ENCODE peak calls at places on chromosomes 12 and 14, in ten cellular contexts. T is NCI-H1048, P is cardiac muscle cell, J is PC-3, E is Peyer's patch, O is colonic mucosa, A is ELR, I is EL, B is SK-N-DZ, Q is Caco-2. S is an unnamed sample.

GRCh38 chr12:44223736-44224135 is 387.9 kb downstream of the TMEM117 start:
- DNase-seq in B (no peak), E (no peak), O (no peak), I (no peak), J (no peak), P (no peak), T (no peak), Q (no peak), A (no peak), S (no peak)

GRCh38 chr14:104318558-104319488 is 180.4 kb downstream of the KIF26A start:
- DNase-seq in B (no peak), A (no peak), Q (no peak), T (no peak), J (no peak), P (no peak), O (peak), E (peak), I (no peak), S (no peak)

GRCh38 chr14:67514650-67515385 is 18.3 kb upstream of the PLEKHH1 start:
- DNase-seq in B (no peak), I (peak), O (peak), T (no peak), A (peak), P (no peak), E (peak), J (peak), Q (peak), S (no peak)

GRCh38 chr14:40362856-40363255 is 930.6 kb upstream of the FBXO33 start:
- DNase-seq in T (no peak), J (no peak), B (no peak), P (no peak), Q (no peak), A (no peak), I (no peak), O (no peak), E (no peak), S (no peak)

GRCh38 chr14:38208825-38209562 is 1.3 kb downstream of the SSTR1 start:
- DNase-seq in E (peak), O (peak), T (no peak), J (no peak), I (peak), Q (peak), P (peak), A (peak), B (no peak), S (peak)

GRCh38 chr14:60025586-60025985 is 66.1 kb upstream of the PCNX4 start:
- DNase-seq in E (no peak), P (no peak), T (no peak), I (no peak), Q (no peak), A (no peak), B (no peak), J (no peak), O (no peak), S (no peak)

GRCh38 chr12:18681818-18682217 is 56.0 kb downstream of the PLCZ1 start:
- DNase-seq in I (no peak), E (no peak), J (no peak), O (no peak), Q (no peak), B (no peak), T (no peak), A (no peak), P (no peak), S (no peak)

GRCh38 chr12:42094277-42094676 is 50.4 kb downstream of the GXYLT1 start:
- DNase-seq in E (no peak), A (peak), B (no peak), P (no peak), J (peak), Q (no peak), T (no peak), I (peak), O (no peak), S (no peak)

GRCh38 chr14:96086574-96087077 is 47.5 kb downstream of the C14orf132 start:
- DNase-seq in I (peak), B (no peak), J (peak), O (no peak), P (no peak), A (peak), E (no peak), Q (no peak), T (no peak), S (peak)

GRCh38 chr14:51386983-51387730 is 147.1 kb downstream of the TMX1 start:
- DNase-seq in B (no peak), O (no peak), T (no peak), E (no peak), P (no peak), A (peak), I (peak), J (no peak), Q (no peak), S (no peak)

GRCh38 chr12:80716711-80717469 is at the start of gene MYF5:
- DNase-seq in O (no peak), P (no peak), B (no peak), A (no peak), Q (no peak), I (no peak), J (no peak), T (no peak), E (no peak), S (no peak)

GRCh38 chr14:64053694-64054669 is 201.2 kb downstream of the SYNE2 start:
- DNase-seq in B (no peak), O (no peak), A (peak), E (no peak), I (peak), Q (no peak), P (no peak), T (no peak), J (peak), S (no peak)

GRCh38 chr12:13976028-13976584 is 5.3 kb downstream of the GRIN2B start:
- DNase-seq in J (no peak), T (no peak), I (no peak), P (no peak), B (no peak), Q (no peak), O (no peak), A (no peak), E (no peak), S (no peak)

GRCh38 chr14:95445161-95445560 is 71.3 kb downstream of the SYNE3 start:
- DNase-seq in B (peak), P (no peak), J (peak), Q (no peak), E (no peak), A (no peak), T (no peak), O (no peak), I (no peak), S (no peak)

GRCh38 chr12:120413901-120414695 is 23.8 kb upstream of the COX6A1 start:
- DNase-seq in Q (no peak), P (peak), B (no peak), I (no peak), J (no peak), A (no peak), T (no peak), O (peak), E (peak), S (no peak)

GRCh38 chr14:75570797-75571196 is 7.6 kb upstream of the FLVCR2 start:
- DNase-seq in Q (no peak), E (no peak), A (no peak), I (no peak), B (no peak), T (no peak), J (no peak), O (no peak), P (no peak), S (no peak)

GRCh38 chr14:100155049-100155621 is 4.3 kb downstream of the DEGS2 start:
- DNase-seq in T (no peak), A (peak), Q (peak), I (peak), J (peak), P (peak), E (peak), B (no peak), O (peak), S (no peak)

GRCh38 chr14:101876539-101876938 is 87.8 kb upstream of the DYNC1H1 start:
- DNase-seq in P (peak), I (peak), A (peak), E (peak), O (peak), Q (no peak), T (no peak), B (peak), J (no peak), S (no peak)

GRCh38 chr12:3564861-3565260 is 73.9 kb downstream of the PRMT8 start:
- DNase-seq in B (no peak), T (no peak), A (no peak), E (no peak), J (no peak), P (no peak), O (no peak), Q (no peak), I (no peak), S (no peak)

GRCh38 chr14:32259368-32260013 is 56.4 kb upstream of the RNU6-8 start:
- DNase-seq in O (no peak), T (no peak), B (no peak), P (no peak), Q (peak), I (peak), A (peak), E (peak), J (peak), S (no peak)

GRCh38 chr12:67202344-67203012 is 66.7 kb upstream of the CAND1 start:
- DNase-seq in J (no peak), I (no peak), A (no peak), E (no peak), P (no peak), O (no peak), Q (no peak), B (no peak), T (no peak), S (no peak)

GRCh38 chr14:71372411-71372838 is 465.2 kb downstream of the PCNX1 start:
- DNase-seq in T (no peak), E (no peak), O (no peak), A (peak), P (no peak), Q (peak), I (peak), J (peak), B (no peak), S (no peak)

GRCh38 chr12:12502813-12503146 is 59.9 kb downstream of the DUSP16 start:
- DNase-seq in T (no peak), Q (no peak), I (no peak), O (no peak), E (no peak), P (no peak), A (no peak), J (no peak), B (no peak), S (no peak)

GRCh38 chr12:102612008-102612407 is 131.6 kb upstream of the IGF1 start:
- DNase-seq in J (no peak), I (no peak), P (no peak), B (no peak), Q (no peak), O (no peak), T (no peak), E (no peak), A (no peak), S (no peak)

GRCh38 chr12:116465892-116466291 is 93.3 kb upstream of the MAP1LC3B2 start:
- DNase-seq in A (no peak), I (no peak), J (no peak), T (no peak), P (no peak), E (no peak), O (no peak), Q (no peak), B (no peak), S (peak)

GRCh38 chr12:10214131-10214876 is 1.6 kb downstream of the GABARAPL1 start:
- DNase-seq in T (no peak), A (peak), P (peak), B (no peak), E (no peak), O (no peak), I (peak), J (peak), Q (no peak), S (no peak)

GRCh38 chr14:65098586-65098985 is 3.7 kb downstream of the MAX start:
- DNase-seq in J (no peak), T (no peak), P (no peak), O (no peak), B (no peak), E (no peak), A (peak), Q (no peak), I (peak), S (no peak)

GRCh38 chr12:51752490-51752889 is 96.0 kb downstream of the FIGNL2 start:
- DNase-seq in A (peak), E (peak), Q (peak), B (no peak), O (peak), P (peak), I (peak), J (peak), T (no peak), S (peak)

GRCh38 chr14:68975667-68976066 is 3.4 kb downstream of the ACTN1 start:
- DNase-seq in A (peak), P (no peak), T (no peak), J (no peak), I (peak), Q (no peak), E (no peak), B (no peak), O (no peak), S (no peak)

GRCh38 chr12:46950116-46950515 is 124.3 kb upstream of the SLC38A4 start:
- DNase-seq in B (no peak), O (no peak), I (peak), Q (peak), A (peak), J (peak), P (no peak), T (no peak), E (no peak), S (no peak)

GRCh38 chr12:117100851-117101673 is 1.8 kb upstream of the TESC start:
- DNase-seq in E (no peak), B (no peak), T (no peak), A (no peak), Q (peak), I (no peak), J (no peak), P (no peak), O (no peak), S (no peak)

GRCh38 chr12:116317986-116318737 is 40.7 kb upstream of the MED13L start:
- DNase-seq in B (no peak), O (no peak), Q (no peak), A (no peak), I (no peak), E (no peak), J (peak), P (no peak), T (no peak), S (no peak)

S was measured in posterior cingulate gyrus.